ENCODE peak calls at places on chromosomes 7 and 10, in five cellular contexts. Z, X, B, W and G are unnamed samples. For H3K4me1, the result is how much of the 10 kb centered on the place peaks cover.

GRCh38 chr10:76582536-76582935 is 1055.1 kb downstream of the KCNMA1 start:
- DNase-seq in B (peak), Z (no peak), W (no peak), X (no peak), G (no peak)

GRCh38 chr7:149742075-149742701 is 31.2 kb downstream of the ZNF467 start:
- DNase-seq in Z (peak), X (no peak), B (peak), W (peak), G (peak)

GRCh38 chr10:71748671-71749191 is 24.6 kb downstream of the VSIR start:
- DNase-seq in X (no peak), W (peak), Z (peak), B (no peak), G (no peak)

GRCh38 chr7:151366872-151367207 is 25.2 kb downstream of the NUB1 start:
- DNase-seq in Z (no peak), X (no peak), W (peak), B (peak), G (no peak)

GRCh38 chr7:116180302-116180701 is 30.0 kb upstream of the TES start:
- DNase-seq in W (no peak), B (peak), X (no peak), Z (peak), G (no peak)

GRCh38 chr7:11951909-11952308 is 119.9 kb upstream of the THSD7A start:
- DNase-seq in X (no peak), B (no peak), Z (no peak), W (no peak), G (no peak)

GRCh38 chr7:27636326-27637006 is 26.2 kb downstream of the HIBADH start:
- DNase-seq in B (no peak), Z (no peak), W (no peak), X (no peak), G (no peak)

GRCh38 chr10:78304091-78305045 is 270.7 kb downstream of the RPS24 start:
- DNase-seq in X (no peak), W (peak), Z (no peak), B (no peak), G (no peak)

GRCh38 chr10:110790913-110791525 is 80.7 kb upstream of the PDCD4 start:
- DNase-seq in B (peak), W (no peak), X (no peak), Z (no peak), G (no peak)

GRCh38 chr7:107563761-107564552 is at the start of the genes COG5 and DUS4L:
- DNase-seq in Z (peak), W (peak), B (peak), X (no peak), G (peak)

GRCh38 chr7:20172736-20173334 is 44.3 kb downstream of the MACC1 start:
- DNase-seq in W (peak), X (no peak), B (peak), Z (no peak), G (peak)

GRCh38 chr7:76381814-76382213 is 23.0 kb upstream of the YWHAG start:
- DNase-seq in B (no peak), X (no peak), W (no peak), Z (no peak), G (no peak)

GRCh38 chr10:5447611-5448071 is 35.3 kb downstream of the NET1 start:
- DNase-seq in X (no peak), Z (peak), W (no peak), B (peak), G (no peak)

GRCh38 chr7:2525161-2525930 is 5.8 kb downstream of the LFNG start:
- DNase-seq in B (no peak), W (no peak), Z (no peak), X (no peak), G (peak)

GRCh38 chr7:29749701-29750321 is 56.5 kb upstream of the WIPF3 start:
- DNase-seq in X (no peak), W (no peak), B (no peak), Z (no peak), G (no peak)

GRCh38 chr10:52729259-52730104 is 43.1 kb downstream of the MBL2 start:
- DNase-seq in X (no peak), W (no peak), Z (no peak), B (peak), G (no peak)

GRCh38 chr7:112874909-112875308 is 84.7 kb upstream of the TMEM168 start:
- DNase-seq in W (no peak), Z (no peak), X (no peak), B (no peak), G (no peak)

GRCh38 chr10:69726850-69727249 is 74.9 kb upstream of the COL13A1 start:
- DNase-seq in B (no peak), X (no peak), Z (no peak), W (no peak), G (no peak)

GRCh38 chr7:141698247-141699015 is 3.5 kb downstream of the DENND11 start:
- DNase-seq in X (no peak), Z (no peak), B (no peak), W (no peak), G (no peak)

GRCh38 chr7:127320974-127321373 is 68.2 kb upstream of the GRM8 start:
- DNase-seq in B (no peak), W (no peak), Z (no peak), X (no peak), G (no peak)

GRCh38 chr7:73308074-73308664 is 457 bp downstream of the NSUN5 start:
- DNase-seq in W (peak), Z (no peak), X (no peak), B (no peak), G (peak)

GRCh38 chr10:44006826-44007225 is 358.1 kb upstream of the ZNF32 start:
- DNase-seq in W (no peak), X (no peak), B (peak), Z (no peak), G (no peak)

GRCh38 chr10:44008917-44009620 is 360.4 kb upstream of the ZNF32 start:
- DNase-seq in X (no peak), B (no peak), W (no peak), Z (no peak), G (no peak)

GRCh38 chr10:44008270-44008916 is 359.7 kb upstream of the ZNF32 start:
- DNase-seq in X (no peak), Z (no peak), B (peak), W (no peak), G (peak)

GRCh38 chr10:44005788-44006099 is 357.1 kb upstream of the ZNF32 start:
- DNase-seq in Z (no peak), B (no peak), X (no peak), W (no peak), G (no peak)

GRCh38 chr10:44004913-44005787 is 356.5 kb upstream of the ZNF32 start:
- DNase-seq in X (no peak), B (no peak), W (no peak), Z (no peak), G (no peak)
- H3K4me1 ChIP-seq in X (under half), B (under half), W (under half), Z (under half), G (under half)

GRCh38 chr10:11721813-11722212 is 20.4 kb upstream of the ECHDC3 start:
- DNase-seq in W (no peak), Z (no peak), B (no peak), X (no peak), G (no peak)

GRCh38 chr10:11720260-11720741 is 21.9 kb upstream of the ECHDC3 start:
- DNase-seq in X (no peak), B (no peak), Z (no peak), W (no peak), G (peak)

GRCh38 chr10:11715815-11716494 is 26.2 kb upstream of the ECHDC3 start:
- DNase-seq in W (no peak), Z (no peak), X (no peak), B (no peak), G (peak)

GRCh38 chr10:11716704-11717103 is 25.5 kb upstream of the ECHDC3 start:
- DNase-seq in Z (no peak), X (no peak), W (no peak), B (no peak), G (no peak)

DNA sequence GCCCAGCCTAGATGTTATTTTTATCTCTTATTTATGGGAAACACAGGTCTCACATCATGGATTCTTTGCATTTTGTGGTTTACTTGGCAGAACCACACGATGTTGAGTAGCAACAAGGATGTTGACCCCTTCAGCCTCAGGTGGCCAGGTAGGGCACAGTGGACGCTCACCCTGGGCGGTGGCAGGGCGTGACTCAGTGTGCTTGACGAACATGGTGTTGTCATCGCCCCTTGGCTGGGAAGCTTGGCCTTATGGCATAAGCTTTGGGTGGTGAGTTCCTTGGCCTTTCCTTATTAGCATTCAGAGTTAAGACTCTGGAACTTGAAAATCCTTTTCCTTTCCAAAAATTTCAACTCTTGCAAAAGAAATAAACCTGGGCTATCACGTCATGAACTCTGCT is 22.7 kb upstream of the ECHDC3 start:
- DNase-seq in B (no peak), Z (no peak), W (no peak), X (no peak), G (no peak)
- H3K4me3 ChIP-seq in B (no peak), Z (no peak), W (no peak), X (no peak), G (no peak)

GRCh38 chr10:15684768-15685167 is 35.0 kb downstream of the ITGA8 start:
- DNase-seq in X (no peak), Z (no peak), B (no peak), W (no peak), G (no peak)
- H3K27ac ChIP-seq in X (peak), Z (no peak), B (no peak), W (no peak), G (no peak)

DNA sequence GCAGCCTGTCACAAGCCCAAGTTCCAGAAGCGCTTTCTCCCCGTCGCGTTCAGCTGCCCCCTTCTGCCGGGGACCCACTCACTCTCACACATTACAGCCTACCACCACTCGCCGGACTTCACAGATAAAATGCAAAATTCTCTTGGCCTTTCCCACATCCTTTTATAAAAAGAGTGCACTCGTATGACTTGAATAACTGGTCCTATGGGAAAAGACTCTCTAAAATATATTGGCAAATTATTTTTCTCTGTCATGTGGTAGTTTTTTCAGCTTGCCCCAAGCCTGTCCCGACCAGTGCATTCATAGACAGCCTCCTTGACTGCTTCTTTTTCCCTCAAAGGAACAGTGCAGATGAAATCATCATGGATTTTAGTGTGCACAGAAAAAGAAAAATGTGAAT is 1.3 kb downstream of the INHBA start:
- DNase-seq in W (no peak), B (peak), X (no peak), Z (no peak), G (no peak)
- H3K4me1 ChIP-seq in W (under half), B (under half), X (half or more), Z (under half), G (under half)

GRCh38 chr10:88995156-88995876 is 4.7 kb downstream of the FAS start:
- DNase-seq in X (no peak), B (no peak), Z (no peak), W (no peak), G (no peak)

GRCh38 chr10:88994034-88994433 is 3.4 kb downstream of the FAS start:
- DNase-seq in B (peak), Z (no peak), X (no peak), W (no peak), G (no peak)

GRCh38 chr10:88992945-88993537 is 2.4 kb downstream of the FAS start:
- DNase-seq in X (no peak), W (no peak), Z (no peak), B (peak), G (no peak)

GRCh38 chr10:88999629-89000028 is 9.0 kb downstream of the FAS start:
- DNase-seq in B (peak), X (no peak), W (no peak), Z (no peak), G (no peak)

DNA sequence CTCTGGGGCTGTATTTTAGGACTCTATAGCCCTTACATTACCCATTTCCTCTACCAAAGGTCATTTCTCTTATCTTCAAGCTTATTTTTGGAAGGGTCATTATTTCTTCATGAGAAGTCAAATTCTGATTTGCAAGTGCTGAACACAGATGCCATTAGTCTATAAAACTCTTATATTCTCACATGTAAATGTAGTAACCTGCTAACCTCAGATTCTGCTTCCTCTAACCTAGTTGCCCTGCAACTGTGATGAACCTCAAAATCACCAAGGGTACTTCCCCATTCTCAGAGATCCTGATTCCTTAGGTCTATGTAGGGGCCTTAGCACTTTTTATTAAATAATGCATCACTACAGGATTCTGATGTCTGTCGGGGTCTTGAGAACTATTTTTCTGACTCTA is 6.3 kb downstream of the FAS start:
- DNase-seq in Z (no peak), W (no peak), X (no peak), B (no peak), G (no peak)
- H3K4me3 ChIP-seq in Z (peak), W (no peak), X (no peak), B (no peak), G (no peak)

DNA sequence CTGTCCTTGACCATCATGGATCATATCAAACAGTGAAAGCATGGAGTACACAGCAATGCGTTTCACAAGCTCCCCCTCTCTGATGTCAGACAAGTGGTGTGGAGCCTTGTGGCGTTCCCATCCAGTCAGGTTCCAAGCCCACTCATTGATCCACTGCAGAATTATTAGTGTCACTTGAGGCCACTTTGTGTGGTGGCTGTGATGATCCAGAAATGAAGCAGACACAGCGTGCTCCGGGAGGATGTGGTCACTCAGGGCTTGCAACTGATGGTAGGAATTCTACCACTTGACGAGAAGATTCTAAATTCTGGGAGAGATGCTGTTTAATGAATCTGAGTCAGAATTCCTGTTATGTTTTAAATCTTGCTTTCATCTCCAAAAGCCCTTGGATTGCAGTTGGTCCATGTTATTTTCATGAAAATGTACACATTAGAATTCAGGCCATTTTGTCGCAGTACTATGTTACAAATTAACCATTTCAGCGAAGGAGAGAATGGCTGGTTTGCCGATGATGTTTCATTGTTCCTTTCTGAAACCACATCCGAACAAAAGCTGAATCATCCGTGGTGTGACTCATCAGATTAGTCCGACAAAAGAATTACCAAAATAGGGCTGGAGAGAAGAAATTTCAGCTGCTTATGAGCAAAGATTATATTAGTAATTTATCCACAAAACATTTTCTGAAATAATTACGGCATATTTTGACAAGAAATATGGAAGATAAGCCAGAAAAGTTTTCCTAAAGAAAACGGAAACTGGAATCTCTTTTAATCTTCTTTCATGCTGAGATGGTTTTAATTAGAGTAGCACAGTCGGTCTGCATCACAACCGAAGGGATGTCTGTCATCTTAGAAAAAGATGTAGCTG is 48.1 kb downstream of the INSYN2A start:
- DNase-seq in W (no peak), Z (no peak), X (no peak), B (peak), G (no peak)
- H3K27ac ChIP-seq in W (peak), Z (no peak), X (no peak), B (peak), G (no peak)

GRCh38 chr7:13984831-13985685 is 4.4 kb downstream of the ETV1 start:
- DNase-seq in X (no peak), Z (no peak), W (no peak), B (no peak), G (no peak)

GRCh38 chr7:13982940-13983677 is 6.4 kb downstream of the ETV1 start:
- DNase-seq in Z (no peak), W (no peak), B (no peak), X (no peak), G (no peak)

GRCh38 chr7:13980474-13980873 is 9.0 kb downstream of the ETV1 start:
- DNase-seq in B (no peak), W (no peak), Z (no peak), X (no peak), G (no peak)

GRCh38 chr7:13979671-13980438 is 9.6 kb downstream of the ETV1 start:
- DNase-seq in X (no peak), W (no peak), B (peak), Z (no peak), G (no peak)

GRCh38 chr7:13981070-13981469 is 8.4 kb downstream of the ETV1 start:
- DNase-seq in Z (no peak), X (no peak), W (peak), B (peak), G (peak)
- H3K4me1 ChIP-seq in Z (under half), X (under half), W (under half), B (under half), G (under half)